ENCODE peak calls at places on chromosomes 11 and 22, in seven cellular contexts. F, M, S, D, I, N and R are unnamed samples.
A peak's percentile ranks its signal among the peaks of the same experiment; 100 is the strongest.

GRCh38 chr11:125070699-125071254 is 7.7 kb downstream of the SLC37A2 start:
- DNase-seq in N (no peak), F (peak; percentile 81), D (no peak), I (no peak), S (peak; percentile 73), M (peak; percentile 45), R (peak; percentile 82)

GRCh38 chr11:35099278-35100018 is 39.5 kb upstream of the CD44 start:
- DNase-seq in N (no peak), S (no peak), D (no peak), F (no peak), I (no peak), M (no peak), R (peak; percentile 89)

GRCh38 chr11:29051935-29052334 is 943.7 kb downstream of the METTL15 start:
- DNase-seq in F (no peak), D (no peak), S (no peak), I (no peak), M (no peak), N (no peak), R (no peak)

GRCh38 chr11:33942954-33943353 is 51.1 kb upstream of the LMO2 start:
- DNase-seq in M (no peak), N (no peak), I (no peak), S (no peak), F (peak; percentile 57), D (no peak), R (peak; percentile 97)

GRCh38 chr22:45844009-45844408 is 133.0 kb downstream of the WNT7B start:
- DNase-seq in D (no peak), M (no peak), F (no peak), S (no peak), N (no peak), I (no peak), R (no peak)

GRCh38 chr11:69157156-69157821 is 1.6 kb downstream of the SMIM38 start:
- DNase-seq in I (no peak), F (no peak), S (no peak), N (no peak), M (peak; percentile 77), D (no peak), R (peak; percentile 44)

GRCh38 chr11:20056109-20057054 is 103.9 kb downstream of the DBX1 start:
- DNase-seq in N (no peak), M (no peak), I (no peak), D (no peak), F (peak; percentile 80), S (no peak), R (peak; percentile 81)

GRCh38 chr11:67419330-67420049 is 4.0 kb downstream of the CARNS1 start:
- DNase-seq in F (no peak), M (no peak), I (no peak), S (no peak), D (no peak), N (no peak), R (no peak)

GRCh38 chr11:82981852-82982251 is 80.3 kb downstream of the DDIAS start:
- DNase-seq in M (no peak), D (no peak), N (no peak), F (no peak), S (no peak), I (no peak), R (no peak)

GRCh38 chr11:76291576-76292526 is 85.5 kb upstream of the WNT11 start:
- DNase-seq in M (no peak), F (no peak), N (no peak), D (no peak), S (no peak), I (no peak), R (no peak)

GRCh38 chr11:73344191-73344607 is 32.0 kb upstream of the RELT start:
- DNase-seq in F (no peak), M (no peak), S (no peak), D (no peak), N (no peak), I (no peak), R (no peak)

GRCh38 chr11:77175021-77175842 is 47.2 kb downstream of the MYO7A start:
- DNase-seq in D (no peak), M (peak; percentile 75), N (no peak), S (no peak), F (peak; percentile 61), I (no peak), R (no peak)

GRCh38 chr22:36658900-36659299 is 44.7 kb downstream of the CACNG2 start:
- DNase-seq in I (no peak), S (no peak), D (no peak), N (no peak), F (no peak), M (no peak), R (no peak)

GRCh38 chr11:61749607-61750217 is 2.7 kb upstream of the MYRF start:
- DNase-seq in F (no peak), I (no peak), D (no peak), S (no peak), M (peak; percentile 80), N (no peak), R (no peak)

GRCh38 chr11:134734446-134734845 is 322.4 kb upstream of the B3GAT1 start:
- DNase-seq in S (no peak), M (no peak), N (no peak), F (no peak), I (no peak), D (no peak), R (no peak)

GRCh38 chr11:2379471-2380174 is 2.5 kb downstream of the CD81 start:
- DNase-seq in N (no peak), F (peak; percentile 55), I (no peak), M (no peak), D (no peak), S (no peak), R (no peak)

GRCh38 chr22:26968873-26969272 is 311.5 kb downstream of the MIAT start:
- DNase-seq in D (no peak), F (no peak), N (no peak), I (no peak), S (no peak), M (no peak), R (peak; percentile 9)

GRCh38 chr11:62140302-62141110 is 16.7 kb downstream of the INCENP start:
- DNase-seq in S (no peak), F (no peak), M (no peak), D (no peak), I (no peak), N (no peak), R (no peak)

GRCh38 chr11:66017354-66017753 is 5.5 kb downstream of the CST6 start:
- DNase-seq in I (no peak), M (no peak), N (no peak), S (no peak), D (no peak), F (no peak), R (no peak)

GRCh38 chr11:64881476-64881875 is 3.1 kb upstream of the EHD1 start:
- DNase-seq in F (no peak), M (no peak), N (no peak), S (no peak), I (no peak), D (no peak), R (no peak)

GRCh38 chr11:64882243-64882642 is 3.8 kb upstream of the EHD1 start:
- DNase-seq in M (no peak), F (no peak), D (no peak), S (no peak), I (no peak), N (no peak), R (peak; percentile 22)

GRCh38 chr11:64883575-64883974 is 5.2 kb upstream of the EHD1 start:
- DNase-seq in M (no peak), N (no peak), I (no peak), S (no peak), F (no peak), D (no peak), R (no peak)

GRCh38 chr11:64885367-64886286 is 7.2 kb upstream of the EHD1 start:
- DNase-seq in S (no peak), I (peak; percentile 66), M (no peak), N (no peak), D (no peak), F (no peak), R (peak; percentile 82)

DNA sequence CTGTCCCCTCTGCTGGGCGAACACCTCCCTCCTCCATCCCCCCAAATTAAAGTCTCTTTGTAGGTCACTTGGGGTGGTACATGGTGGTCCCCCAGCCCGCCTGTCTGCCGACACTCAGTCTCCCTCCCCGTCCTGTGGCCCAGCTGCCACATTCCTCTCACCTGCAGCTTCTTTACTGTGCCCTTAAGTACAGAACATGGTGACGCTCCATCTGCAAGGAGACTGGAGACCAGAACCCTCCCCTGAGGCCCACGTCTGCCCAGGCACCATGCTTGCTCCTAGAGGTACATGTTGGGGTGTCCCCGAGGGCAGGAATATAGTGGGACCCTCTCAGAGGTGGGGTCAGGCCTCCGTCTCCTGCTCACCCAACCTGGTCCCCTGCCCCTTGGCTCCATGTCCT is 5.6 kb upstream of the EHD1 start:
- DNase-seq in N (no peak), I (no peak), S (no peak), D (no peak), F (no peak), M (no peak), R (no peak)
- H3K4me3 ChIP-seq in N (no peak overlapping the region), I (no peak overlapping the region), S (no peak overlapping the region), D (no peak overlapping the region), F (no peak overlapping the region), M (no peak overlapping the region), R (no peak overlapping the region)

DNA sequence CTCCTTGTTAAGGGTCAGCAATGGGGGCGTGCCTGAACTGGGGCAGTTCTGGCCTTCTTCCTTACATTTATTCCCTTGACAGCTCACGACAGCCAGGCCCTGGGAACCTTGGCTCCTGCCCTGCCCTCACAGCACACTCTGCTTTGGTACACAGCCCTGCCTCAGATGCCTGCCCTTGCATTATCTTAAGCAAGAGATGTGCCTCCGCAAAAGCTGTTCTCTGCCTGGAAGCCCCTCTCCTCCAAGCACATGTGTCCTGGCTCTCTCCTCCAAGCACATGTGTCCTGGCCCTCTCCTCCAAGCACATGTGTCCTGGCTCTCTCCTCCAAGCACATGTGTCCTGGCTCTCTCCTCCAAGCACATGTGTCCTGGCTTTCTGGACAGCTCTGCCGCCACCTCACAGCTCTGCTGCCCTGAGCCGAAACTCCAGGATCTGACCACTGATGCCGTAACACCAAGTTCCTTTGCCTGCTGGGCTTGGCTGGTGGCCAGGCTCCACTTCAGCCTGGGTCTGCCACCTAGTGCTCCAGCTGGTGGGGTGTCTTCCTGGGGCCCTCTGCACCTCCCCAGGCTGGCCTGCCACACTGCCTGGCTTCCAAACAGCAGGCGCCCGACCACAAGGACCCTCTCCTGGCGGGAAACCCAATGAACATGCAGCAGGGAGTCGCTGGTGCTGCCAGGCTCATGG is 53.1 kb downstream of the SCUBE1 start:
- DNase-seq in S (peak; percentile 51), I (no peak), D (no peak), M (no peak), F (peak; percentile 76), N (no peak), R (peak; percentile 33)
- H3K4me3 ChIP-seq in S (no peak overlapping the region), I (no peak overlapping the region), D (peak overlapping the region; percentile 0), M (no peak overlapping the region), F (no peak overlapping the region), N (no peak overlapping the region), R (peak overlapping the region; percentile 55)

GRCh38 chr22:28441720-28442263 is 237.8 kb downstream of the TTC28 start:
- DNase-seq in F (no peak), S (no peak), I (no peak), N (no peak), D (no peak), M (peak; percentile 22), R (no peak)
- H3K4me3 ChIP-seq in F (peak overlapping the region; percentile 79), S (peak overlapping the region; percentile 53), I (peak overlapping the region; percentile 65), N (no peak overlapping the region), D (peak overlapping the region; percentile 47), M (peak overlapping the region; percentile 49), R (peak overlapping the region; percentile 71)

DNA sequence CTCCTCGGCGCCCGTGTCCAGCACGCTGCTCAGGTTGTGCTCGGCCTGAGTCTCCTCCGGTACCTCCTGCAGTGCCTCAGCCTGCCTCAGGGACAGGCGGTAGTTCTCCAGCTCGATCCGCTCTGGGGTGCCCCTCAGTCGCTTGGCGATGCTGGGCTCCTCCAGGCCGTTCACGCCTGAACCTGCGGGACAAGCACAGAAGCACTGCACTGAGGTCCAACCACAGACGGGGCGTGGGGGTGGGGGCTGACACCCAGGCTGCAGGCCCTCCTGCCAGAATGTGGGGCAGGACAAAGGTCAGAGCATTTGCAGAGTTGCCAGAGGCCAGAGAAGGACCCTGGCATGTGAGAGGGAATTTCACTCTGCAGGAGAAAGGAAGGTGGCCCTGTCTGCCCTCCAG is 67.6 kb upstream of the BID start:
- DNase-seq in N (no peak), D (no peak), S (no peak), I (no peak), M (no peak), F (no peak), R (no peak)
- H3K4me3 ChIP-seq in N (no peak overlapping the region), D (no peak overlapping the region), S (no peak overlapping the region), I (no peak overlapping the region), M (no peak overlapping the region), F (no peak overlapping the region), R (no peak overlapping the region)